ENCODE peak calls at places on chromosomes 3 and 15, in four cellular contexts. One of them, this sample, is unnamed.

GRCh38 chr3:69740103-69741021 is 1.1 kb downstream of the MITF start:
- DNase-seq in CD8-positive, alpha-beta memory T cell: no peak
- DNase-seq in cardiac fibroblast: no peak
- DNase-seq in MM.1S: peak; percentile 79
- DNase-seq in this sample: no peak

GRCh38 chr3:117045143-117045542 is 335.6 kb downstream of the TUSC7 start:
- DNase-seq in CD8-positive, alpha-beta memory T cell: no peak
- DNase-seq in cardiac fibroblast: no peak
- DNase-seq in MM.1S: no peak
- DNase-seq in this sample: no peak

GRCh38 chr15:40931300-40932142 is 2.4 kb downstream of the DLL4 start:
- DNase-seq in CD8-positive, alpha-beta memory T cell: no peak
- DNase-seq in cardiac fibroblast: no peak
- DNase-seq in MM.1S: no peak
- DNase-seq in this sample: no peak

GRCh38 chr15:73981761-73982222 is 10.3 kb downstream of the STOML1 start:
- DNase-seq in CD8-positive, alpha-beta memory T cell: no peak
- DNase-seq in cardiac fibroblast: peak; percentile 40
- DNase-seq in MM.1S: no peak
- DNase-seq in this sample: no peak

GRCh38 chr3:44280631-44281030 is 38.9 kb downstream of the TOPAZ1 start:
- DNase-seq in CD8-positive, alpha-beta memory T cell: no peak
- DNase-seq in cardiac fibroblast: no peak
- DNase-seq in MM.1S: no peak
- DNase-seq in this sample: no peak

GRCh38 chr3:46489406-46489805 is 8.4 kb upstream of the RTP3 start:
- DNase-seq in CD8-positive, alpha-beta memory T cell: no peak
- DNase-seq in cardiac fibroblast: no peak
- DNase-seq in MM.1S: no peak
- DNase-seq in this sample: no peak

GRCh38 chr3:70108072-70108471 is 108.5 kb downstream of the SAMMSON start:
- DNase-seq in CD8-positive, alpha-beta memory T cell: no peak
- DNase-seq in cardiac fibroblast: peak; percentile 5
- DNase-seq in MM.1S: no peak
- DNase-seq in this sample: peak; percentile 24

GRCh38 chr15:80800067-80800466 is 20.9 kb downstream of the CEMIP start:
- DNase-seq in CD8-positive, alpha-beta memory T cell: no peak
- DNase-seq in cardiac fibroblast: no peak
- DNase-seq in MM.1S: no peak
- DNase-seq in this sample: no peak

GRCh38 chr3:112605285-112605684 is 35.7 kb downstream of the CCDC80 start:
- DNase-seq in CD8-positive, alpha-beta memory T cell: no peak
- DNase-seq in cardiac fibroblast: peak; percentile 97
- DNase-seq in MM.1S: no peak
- DNase-seq in this sample: no peak

GRCh38 chr3:188468672-188469071 is 314.7 kb downstream of the LPP start:
- DNase-seq in CD8-positive, alpha-beta memory T cell: no peak
- DNase-seq in cardiac fibroblast: peak; percentile 40
- DNase-seq in MM.1S: no peak
- DNase-seq in this sample: no peak

DNA sequence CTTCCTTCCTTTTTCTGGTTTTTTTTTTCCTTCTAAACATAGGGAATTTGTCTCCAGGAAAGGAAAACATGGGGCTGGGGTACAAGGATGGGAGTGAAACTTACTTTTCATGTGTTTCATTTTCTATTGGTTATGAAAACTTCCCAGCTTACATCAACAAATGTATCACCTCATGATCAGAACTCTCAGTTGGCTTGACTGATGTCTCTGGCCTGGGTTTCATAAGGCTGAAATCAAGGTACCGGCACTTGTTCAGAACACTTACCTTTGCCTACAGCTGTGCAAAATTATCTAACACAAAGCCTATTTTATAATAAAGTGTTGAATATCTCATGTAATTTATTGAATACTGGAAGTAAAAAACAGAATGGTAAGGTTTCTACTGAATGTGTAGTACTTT is 91.8 kb upstream of the STT3B start:
- DNase-seq in CD8-positive, alpha-beta memory T cell: no peak
- DNase-seq in cardiac fibroblast: no peak
- DNase-seq in MM.1S: no peak
- DNase-seq in this sample: no peak
- H3K4me3 ChIP-seq in CD8-positive, alpha-beta memory T cell: no peak overlapping the region
- H3K4me3 ChIP-seq in cardiac fibroblast: no peak overlapping the region
- H3K4me3 ChIP-seq in MM.1S: no peak overlapping the region
- H3K4me3 ChIP-seq in this sample: no peak overlapping the region

DNA sequence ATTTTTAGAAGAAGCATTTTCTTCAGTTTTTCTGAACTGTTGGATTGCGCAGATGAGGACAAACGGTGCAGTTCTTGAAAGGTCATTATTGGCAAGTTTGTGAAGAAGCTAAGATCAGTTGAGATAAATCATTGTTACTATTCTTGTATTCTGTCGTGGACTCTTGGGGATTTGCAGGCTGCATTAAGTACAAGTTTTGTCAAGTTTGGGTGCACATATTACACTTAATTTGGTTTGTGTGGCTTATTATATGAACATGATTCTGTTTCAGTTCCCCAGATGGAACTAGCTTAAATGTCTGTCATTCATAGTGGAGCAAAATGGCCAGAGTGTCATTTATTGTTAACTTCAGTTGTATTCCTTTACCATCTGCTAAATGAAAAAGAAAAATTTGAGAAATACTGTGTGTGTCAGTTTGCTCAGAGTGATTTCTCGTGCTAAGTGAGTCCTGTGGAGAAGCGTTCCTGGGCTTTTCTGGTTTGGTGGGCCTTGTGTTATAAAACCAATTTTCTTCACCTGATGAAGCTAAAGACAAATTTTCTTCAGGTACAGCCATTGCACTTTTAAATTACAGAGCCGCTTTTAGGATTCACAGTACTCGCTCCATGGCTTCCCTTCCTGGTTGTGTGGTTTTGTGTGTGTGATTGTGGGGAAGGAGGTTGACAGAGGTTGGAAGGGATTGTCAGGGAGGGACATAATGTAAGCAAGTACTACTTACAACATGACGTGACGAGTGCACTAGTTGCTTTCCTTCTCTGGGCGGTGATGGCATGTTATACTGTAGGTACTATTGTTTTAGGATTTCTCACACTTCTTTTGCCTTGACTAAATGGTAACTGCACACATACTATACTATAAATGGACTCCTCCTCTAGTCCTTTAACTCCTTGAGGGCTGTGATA is 1.7 kb downstream of the AKAP13 start:
- DNase-seq in CD8-positive, alpha-beta memory T cell: no peak
- DNase-seq in cardiac fibroblast: no peak
- DNase-seq in MM.1S: no peak
- DNase-seq in this sample: no peak
- H3K4me3 ChIP-seq in CD8-positive, alpha-beta memory T cell: peak overlapping the region; percentile 46
- H3K4me3 ChIP-seq in cardiac fibroblast: peak overlapping the region; percentile 76
- H3K4me3 ChIP-seq in MM.1S: peak overlapping the region; percentile 69
- H3K4me3 ChIP-seq in this sample: no peak overlapping the region

DNA sequence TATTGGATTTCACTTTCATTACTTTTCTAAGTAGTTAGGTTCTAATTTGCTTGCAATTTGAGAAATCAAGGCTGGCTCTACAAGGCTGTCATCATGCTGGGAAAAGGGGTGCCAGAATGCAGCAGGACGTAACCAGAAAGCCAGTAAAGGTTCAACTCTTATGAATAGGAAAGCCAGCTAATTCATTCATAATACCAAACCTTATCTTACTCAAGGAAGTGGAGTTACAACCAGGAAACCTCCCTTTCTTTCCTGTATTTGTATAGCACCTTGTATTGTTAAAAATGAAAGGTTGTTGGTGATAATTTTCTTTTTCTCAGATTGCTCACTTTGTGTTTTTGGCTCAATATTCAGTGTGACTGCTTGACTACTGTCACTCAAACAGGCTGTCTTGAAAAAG is 109.4 kb downstream of the FILIP1L start:
- DNase-seq in CD8-positive, alpha-beta memory T cell: no peak
- DNase-seq in cardiac fibroblast: peak; percentile 46
- DNase-seq in MM.1S: no peak
- DNase-seq in this sample: no peak
- H3K4me3 ChIP-seq in CD8-positive, alpha-beta memory T cell: no peak overlapping the region
- H3K4me3 ChIP-seq in cardiac fibroblast: no peak overlapping the region
- H3K4me3 ChIP-seq in MM.1S: no peak overlapping the region
- H3K4me3 ChIP-seq in this sample: no peak overlapping the region

GRCh38 chr3:71428841-71429609 is 154.5 kb downstream of the FOXP1 start:
- DNase-seq in CD8-positive, alpha-beta memory T cell: no peak
- DNase-seq in cardiac fibroblast: peak; percentile 51
- DNase-seq in MM.1S: no peak
- DNase-seq in this sample: no peak
- H3K4me3 ChIP-seq in CD8-positive, alpha-beta memory T cell: no peak overlapping the region
- H3K4me3 ChIP-seq in cardiac fibroblast: peak overlapping the region; percentile 6
- H3K4me3 ChIP-seq in MM.1S: no peak overlapping the region
- H3K4me3 ChIP-seq in this sample: no peak overlapping the region

GRCh38 chr3:48555231-48555948 is 1.2 kb downstream of the PFKFB4 start:
- DNase-seq in CD8-positive, alpha-beta memory T cell: no peak
- DNase-seq in cardiac fibroblast: no peak
- DNase-seq in MM.1S: no peak
- DNase-seq in this sample: no peak
- H3K4me3 ChIP-seq in CD8-positive, alpha-beta memory T cell: no peak overlapping the region
- H3K4me3 ChIP-seq in cardiac fibroblast: peak overlapping the region; percentile 75
- H3K4me3 ChIP-seq in MM.1S: peak overlapping the region; percentile 67
- H3K4me3 ChIP-seq in this sample: peak overlapping the region; percentile 71

DNA sequence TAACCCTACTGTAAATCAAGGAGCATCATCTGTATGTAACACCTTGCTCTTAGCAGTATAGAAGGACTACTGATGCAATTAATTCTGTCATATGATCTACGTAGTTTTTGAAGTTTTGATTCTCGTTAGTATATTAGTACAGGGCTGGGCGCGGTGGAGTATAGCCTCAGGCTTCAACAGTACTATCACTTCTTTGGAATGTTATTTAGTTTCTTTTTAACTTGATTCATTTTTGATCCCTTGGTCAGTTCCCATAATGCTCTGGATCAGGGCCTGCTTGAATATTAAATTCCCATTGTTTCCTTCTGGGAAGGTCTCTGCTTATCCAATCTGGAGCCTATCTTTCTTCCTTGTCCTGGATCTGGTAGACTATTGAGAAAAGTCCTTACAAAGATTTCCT is 23.9 kb upstream of the AP4E1 start:
- DNase-seq in CD8-positive, alpha-beta memory T cell: no peak
- DNase-seq in cardiac fibroblast: no peak
- DNase-seq in MM.1S: no peak
- DNase-seq in this sample: no peak
- H3K4me3 ChIP-seq in CD8-positive, alpha-beta memory T cell: no peak overlapping the region
- H3K4me3 ChIP-seq in cardiac fibroblast: no peak overlapping the region
- H3K4me3 ChIP-seq in MM.1S: no peak overlapping the region
- H3K4me3 ChIP-seq in this sample: no peak overlapping the region

DNA sequence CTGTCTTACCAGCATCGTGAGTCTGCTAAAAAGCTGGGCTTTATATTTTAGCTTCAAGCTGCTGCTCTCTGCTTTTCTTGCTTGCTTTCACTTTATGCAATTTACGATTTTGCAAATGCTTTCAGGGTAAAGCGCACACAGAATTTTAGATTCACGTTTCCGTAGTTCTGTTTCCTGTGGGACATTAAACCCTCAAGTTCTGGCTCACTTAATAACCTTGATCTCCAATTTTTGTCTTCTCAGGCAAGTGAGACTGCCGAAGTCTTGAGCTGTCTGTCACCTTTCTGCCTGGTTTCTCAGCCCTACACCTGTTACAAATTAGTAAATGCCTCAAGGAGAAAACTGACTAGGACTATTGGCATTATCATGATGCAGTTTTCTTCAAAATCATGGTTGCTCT is 170.5 kb upstream of the TGFBR2 start:
- DNase-seq in CD8-positive, alpha-beta memory T cell: no peak
- DNase-seq in cardiac fibroblast: no peak
- DNase-seq in MM.1S: peak; percentile 27
- DNase-seq in this sample: no peak
- H3K4me3 ChIP-seq in CD8-positive, alpha-beta memory T cell: peak overlapping the region; percentile 40
- H3K4me3 ChIP-seq in cardiac fibroblast: no peak overlapping the region
- H3K4me3 ChIP-seq in MM.1S: peak overlapping the region; percentile 35
- H3K4me3 ChIP-seq in this sample: no peak overlapping the region

GRCh38 chr15:95972136-95972553 is 358.4 kb upstream of the NR2F2 start:
- DNase-seq in CD8-positive, alpha-beta memory T cell: no peak
- DNase-seq in cardiac fibroblast: peak; percentile 88
- DNase-seq in MM.1S: no peak
- DNase-seq in this sample: peak; percentile 69
- H3K4me3 ChIP-seq in CD8-positive, alpha-beta memory T cell: no peak overlapping the region
- H3K4me3 ChIP-seq in cardiac fibroblast: no peak overlapping the region
- H3K4me3 ChIP-seq in MM.1S: no peak overlapping the region
- H3K4me3 ChIP-seq in this sample: no peak overlapping the region

DNA sequence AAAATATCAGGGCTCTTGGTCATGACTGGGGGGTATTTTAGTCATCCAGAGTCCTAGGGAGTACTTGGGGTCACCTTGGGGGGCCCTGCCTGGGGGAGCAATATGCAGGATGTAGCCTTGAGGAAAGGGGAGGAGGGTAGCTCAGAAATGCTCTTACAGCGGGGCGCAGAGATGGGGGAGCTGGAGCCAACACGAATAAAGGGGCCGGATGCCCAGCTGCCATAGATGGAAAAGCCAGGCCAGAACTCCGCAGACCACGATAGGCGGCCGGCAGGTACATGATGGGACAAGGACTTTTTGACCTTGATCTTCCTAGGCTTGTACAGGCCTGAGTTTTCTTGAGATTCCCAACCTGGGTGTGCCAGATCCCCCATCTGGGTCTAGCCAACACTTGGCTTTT is 47.7 kb upstream of the SLC6A1 start:
- DNase-seq in CD8-positive, alpha-beta memory T cell: no peak
- DNase-seq in cardiac fibroblast: no peak
- DNase-seq in MM.1S: no peak
- DNase-seq in this sample: no peak
- H3K4me3 ChIP-seq in CD8-positive, alpha-beta memory T cell: no peak overlapping the region
- H3K4me3 ChIP-seq in cardiac fibroblast: no peak overlapping the region
- H3K4me3 ChIP-seq in MM.1S: no peak overlapping the region
- H3K4me3 ChIP-seq in this sample: no peak overlapping the region

GRCh38 chr3:33100229-33100628 is 3.3 kb upstream of the GLB1 start:
- DNase-seq in CD8-positive, alpha-beta memory T cell: no peak
- DNase-seq in cardiac fibroblast: no peak
- DNase-seq in MM.1S: no peak
- DNase-seq in this sample: no peak

GRCh38 chr3:33104803-33105202 is 7.9 kb upstream of the GLB1 start:
- DNase-seq in CD8-positive, alpha-beta memory T cell: no peak
- DNase-seq in cardiac fibroblast: no peak
- DNase-seq in MM.1S: no peak
- DNase-seq in this sample: no peak

GRCh38 chr3:33103034-33103433 is 6.1 kb upstream of the GLB1 start:
- DNase-seq in CD8-positive, alpha-beta memory T cell: no peak
- DNase-seq in cardiac fibroblast: no peak
- DNase-seq in MM.1S: no peak
- DNase-seq in this sample: no peak

GRCh38 chr3:33105341-33105943 is 8.4 kb upstream of the CRTAP start:
- DNase-seq in CD8-positive, alpha-beta memory T cell: no peak
- DNase-seq in cardiac fibroblast: no peak
- DNase-seq in MM.1S: peak; percentile 34
- DNase-seq in this sample: no peak

DNA sequence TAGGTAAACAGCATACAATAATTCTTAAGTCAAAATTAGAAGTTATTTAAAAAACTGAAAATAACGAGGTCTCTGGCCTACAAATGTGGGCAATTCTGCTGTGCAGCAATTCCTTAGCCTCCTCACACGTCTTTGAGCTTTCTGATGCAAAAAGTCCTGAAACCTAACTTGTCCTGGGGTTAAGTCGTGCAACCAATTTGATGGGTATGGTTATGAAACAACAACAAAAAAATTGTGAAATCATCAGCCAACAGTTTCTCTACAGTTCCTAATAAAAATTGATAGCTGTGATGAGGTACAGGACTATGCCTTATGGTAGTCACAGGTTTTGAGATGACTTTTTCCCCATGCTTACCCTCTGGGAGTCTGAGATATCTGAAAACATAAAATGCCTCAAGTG is 6.5 kb upstream of the GLB1 start:
- DNase-seq in CD8-positive, alpha-beta memory T cell: no peak
- DNase-seq in cardiac fibroblast: no peak
- DNase-seq in MM.1S: no peak
- DNase-seq in this sample: no peak
- H3K4me3 ChIP-seq in CD8-positive, alpha-beta memory T cell: no peak overlapping the region
- H3K4me3 ChIP-seq in cardiac fibroblast: no peak overlapping the region
- H3K4me3 ChIP-seq in MM.1S: no peak overlapping the region
- H3K4me3 ChIP-seq in this sample: no peak overlapping the region